ENCODE peak calls at places on chromosome 13, in six cellular contexts. B is left ventricle myocardium inferior, A is HepG2, U is heart right ventricle, R is mammary epithelial cell, V is OCI-LY7. S is an unnamed sample.

GRCh38 chr13:76937416-76937815 is 10.9 kb upstream of the ACOD1 start:
- DNase-seq in B (no peak), U (no peak), V (no peak), A (no peak), R (peak), S (peak)

GRCh38 chr13:102580552-102581169 is 16.1 kb upstream of the TPP2 start:
- DNase-seq in U (peak), A (peak), V (peak), B (no peak), R (peak), S (peak)

GRCh38 chr13:58043971-58044370 is 412.4 kb downstream of the PCDH17 start:
- DNase-seq in U (no peak), R (no peak), A (no peak), B (no peak), V (no peak), S (no peak)

GRCh38 chr13:27000686-27001085 is 170.9 kb downstream of the USP12 start:
- DNase-seq in U (no peak), R (no peak), B (no peak), A (no peak), V (no peak), S (no peak)

GRCh38 chr13:106691251-106691650 is 123.3 kb upstream of the ARGLU1 start:
- DNase-seq in U (no peak), B (no peak), A (no peak), R (no peak), V (no peak), S (no peak)

GRCh38 chr13:88979465-88980180 is 1308.5 kb downstream of the SLITRK5 start:
- DNase-seq in A (no peak), R (no peak), U (peak), V (no peak), B (no peak), S (peak)

GRCh38 chr13:76865996-76866503 is 20.2 kb downstream of the KCTD12 start:
- DNase-seq in B (no peak), A (no peak), V (no peak), R (no peak), U (no peak), S (no peak)

GRCh38 chr13:30744056-30744684 is 8.8 kb downstream of the ALOX5AP start:
- DNase-seq in R (peak), U (no peak), B (no peak), A (peak), V (peak), S (peak)

GRCh38 chr13:76164290-76164689 is 528.2 kb downstream of the LMO7 start:
- DNase-seq in A (no peak), U (no peak), B (no peak), R (peak), V (no peak), S (peak)

GRCh38 chr13:33739254-33739653 is 78.7 kb upstream of the RFC3 start:
- DNase-seq in A (no peak), B (no peak), U (no peak), R (no peak), V (no peak), S (no peak)

DNA sequence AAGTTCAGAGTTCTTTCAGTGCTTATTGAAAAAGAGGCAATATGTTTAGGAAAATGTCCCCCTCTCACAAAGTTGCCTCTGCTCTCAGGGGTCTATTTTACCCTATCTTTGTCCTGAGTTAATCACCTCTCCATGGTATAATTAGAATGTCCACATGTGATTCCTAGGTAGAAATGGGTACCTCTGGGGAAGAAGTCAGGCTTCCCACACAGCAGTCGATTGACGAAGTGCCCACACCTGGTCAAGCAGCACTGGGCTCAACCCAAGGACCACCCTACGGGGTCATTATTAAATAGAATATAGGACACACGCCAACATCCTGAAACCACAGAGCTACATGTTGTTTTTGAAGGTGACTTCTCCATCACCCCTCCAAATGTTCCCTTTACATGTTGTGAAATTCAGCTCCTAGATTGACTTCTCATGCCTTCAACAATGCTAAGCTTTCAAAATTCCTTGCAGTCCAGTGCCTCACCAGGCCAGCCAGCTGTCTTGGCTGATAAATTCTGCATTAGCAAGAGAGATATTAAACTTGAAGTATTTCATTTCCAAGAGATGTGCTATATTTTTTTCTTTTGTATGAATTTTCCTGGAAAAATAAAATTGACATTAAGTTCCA is 43.6 kb upstream of the FAM124A start:
- DNase-seq in A (no peak), V (no peak), B (no peak), U (no peak), R (no peak), S (no peak)
- TF ChIP-seq CTCF in A (no peak), V (no peak), B (no peak), U (no peak), R (no peak), S (no peak)

DNA sequence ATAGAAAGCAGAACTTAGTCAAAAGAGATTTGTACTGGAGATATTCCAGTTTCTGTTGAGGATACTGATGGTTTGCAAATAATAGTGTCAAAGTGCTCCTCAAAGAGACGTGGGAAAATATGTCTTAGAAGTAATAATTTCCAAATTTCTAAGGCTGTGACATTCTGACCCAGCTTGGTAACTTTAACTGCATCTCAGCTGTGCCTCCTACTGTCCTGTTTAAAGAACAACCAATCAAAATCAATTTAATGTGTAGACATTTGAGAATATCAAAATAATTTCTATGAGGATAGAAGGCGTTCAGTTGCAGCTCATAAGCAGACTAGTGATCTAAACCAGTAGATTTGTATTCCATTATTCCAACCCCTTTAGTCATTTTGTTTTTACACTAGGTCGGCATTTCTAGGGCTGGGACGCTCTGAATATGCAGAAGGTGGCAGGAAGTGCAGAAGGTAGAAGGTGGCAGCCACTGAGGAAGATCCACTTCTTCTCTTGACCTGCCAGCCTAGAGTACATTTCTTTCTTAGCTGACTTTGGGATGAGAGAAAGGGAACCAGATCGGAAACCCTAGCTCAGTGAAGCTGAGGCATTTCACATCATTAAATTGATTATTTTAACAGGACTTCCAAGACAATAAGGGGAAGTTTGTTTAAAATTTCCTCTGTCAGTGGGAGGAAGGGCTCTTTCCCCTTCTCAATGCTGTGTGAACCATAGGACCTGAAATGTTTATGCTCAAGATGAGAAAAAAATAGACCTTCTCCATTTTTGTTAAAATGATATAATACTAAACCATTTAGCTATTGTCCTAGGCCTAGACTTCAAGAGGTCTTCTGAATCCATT is 67.5 kb downstream of the COL4A1 start:
- DNase-seq in B (no peak), V (no peak), R (no peak), U (no peak), A (no peak), S (no peak)
- TF ChIP-seq CTCF in B (no peak), V (no peak), R (no peak), U (peak), A (no peak), S (no peak)

GRCh38 chr13:90413548-90413947 is 933.9 kb upstream of the MIR17HG start:
- DNase-seq in U (no peak), A (no peak), B (no peak), R (no peak), V (no peak), S (no peak)
- TF ChIP-seq CTCF in U (no peak), A (no peak), B (no peak), R (no peak), V (no peak), S (no peak)

DNA sequence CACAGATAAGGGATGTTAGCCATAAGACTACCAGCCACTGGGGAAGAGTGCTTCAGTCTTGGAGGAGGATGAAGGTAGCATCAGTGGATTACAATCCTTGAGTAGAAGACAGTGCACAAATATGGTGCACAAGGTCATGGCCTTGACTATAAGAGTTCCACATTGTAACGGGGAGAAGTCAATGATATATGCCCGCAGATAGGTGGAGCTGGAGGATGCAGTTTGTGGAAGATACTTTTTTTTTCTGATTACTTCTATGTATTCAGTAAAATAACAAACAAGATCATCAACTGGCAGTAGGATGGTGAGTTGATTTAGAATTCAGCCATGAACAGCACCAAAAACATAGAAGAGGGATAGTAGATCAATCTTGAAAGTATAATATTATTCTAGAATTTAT is 926.8 kb upstream of the MIR17HG start:
- DNase-seq in U (no peak), B (no peak), R (no peak), A (no peak), V (no peak), S (no peak)
- TF ChIP-seq CTCF in U (no peak), B (no peak), R (peak), A (no peak), V (peak), S (no peak)

DNA sequence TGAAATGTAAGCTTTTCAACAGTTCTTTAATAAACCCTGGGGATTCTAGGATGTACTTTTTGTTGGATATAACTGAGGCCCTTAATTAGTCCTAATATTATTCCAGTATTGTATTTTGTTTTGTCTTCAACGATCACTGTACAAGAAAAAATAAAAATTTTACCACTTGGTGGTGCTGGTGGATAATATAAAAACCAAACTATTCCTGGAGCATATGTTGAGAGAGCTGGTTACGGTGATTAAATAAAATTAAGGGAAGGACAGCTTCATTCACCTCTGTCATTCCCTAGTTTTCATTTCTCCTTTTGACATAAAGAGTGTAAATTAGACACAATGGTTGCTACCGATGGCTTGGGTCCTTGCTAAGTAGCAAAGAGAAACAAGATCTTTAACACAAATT is 598.6 kb upstream of the PCDH20 start:
- DNase-seq in A (peak), V (peak), R (no peak), B (no peak), U (no peak), S (peak)
- TF ChIP-seq CTCF in A (peak), V (peak), R (peak), B (peak), U (peak), S (peak)

GRCh38 chr13:81714513-81714912 is 1373.6 kb upstream of the SPRY2 start:
- DNase-seq in R (no peak), A (no peak), U (no peak), B (no peak), V (no peak), S (no peak)
- TF ChIP-seq CTCF in R (peak), A (no peak), U (no peak), B (no peak), V (no peak), S (no peak)